ENCODE peak calls at places on chromosomes 1 and 21, in six cellular contexts. One of them, this sample, is unnamed.

GRCh38 chr1:175077356-175078030 is 9.9 kb downstream of the TNN start:
- DNase-seq in NCI-H69: no peak
- DNase-seq in GM23248: no peak
- DNase-seq in stimulated activated CD4-positive, alpha-beta T cell treated with anti-CD3 and anti-CD28 coated beads, Interleukin-12 subunit alpha, Interleukin-12 subunit beta, amount 100 ng/mL, for 4 hours: no peak
- DNase-seq in memory B cell: no peak
- DNase-seq in fibroblast of pulmonary artery: no peak
- DNase-seq in this sample: no peak

GRCh38 chr1:24694380-24694843 is 50.8 kb upstream of the CLIC4 start:
- DNase-seq in fibroblast of pulmonary artery: peak
- DNase-seq in GM23248: peak
- DNase-seq in NCI-H69: peak
- DNase-seq in memory B cell: no peak
- DNase-seq in stimulated activated CD4-positive, alpha-beta T cell treated with anti-CD3 and anti-CD28 coated beads, Interleukin-12 subunit alpha, Interleukin-12 subunit beta, amount 100 ng/mL, for 4 hours: no peak
- DNase-seq in this sample: no peak

GRCh38 chr1:28553229-28553930 is 495 bp downstream of the TRNAU1AP start:
- DNase-seq in stimulated activated CD4-positive, alpha-beta T cell treated with anti-CD3 and anti-CD28 coated beads, Interleukin-12 subunit alpha, Interleukin-12 subunit beta, amount 100 ng/mL, for 4 hours: no peak
- DNase-seq in GM23248: peak
- DNase-seq in memory B cell: no peak
- DNase-seq in fibroblast of pulmonary artery: peak
- DNase-seq in NCI-H69: peak
- DNase-seq in this sample: no peak

GRCh38 chr1:216812966-216813365 is 89.7 kb upstream of the ESRRG start:
- DNase-seq in GM23248: peak
- DNase-seq in fibroblast of pulmonary artery: peak
- DNase-seq in stimulated activated CD4-positive, alpha-beta T cell treated with anti-CD3 and anti-CD28 coated beads, Interleukin-12 subunit alpha, Interleukin-12 subunit beta, amount 100 ng/mL, for 4 hours: no peak
- DNase-seq in memory B cell: no peak
- DNase-seq in NCI-H69: peak
- DNase-seq in this sample: no peak

GRCh38 chr1:36391271-36391670 is 5.5 kb upstream of the STK40 start:
- DNase-seq in stimulated activated CD4-positive, alpha-beta T cell treated with anti-CD3 and anti-CD28 coated beads, Interleukin-12 subunit alpha, Interleukin-12 subunit beta, amount 100 ng/mL, for 4 hours: no peak
- DNase-seq in GM23248: no peak
- DNase-seq in NCI-H69: no peak
- DNase-seq in fibroblast of pulmonary artery: no peak
- DNase-seq in memory B cell: no peak
- DNase-seq in this sample: no peak

GRCh38 chr1:1135339-1136111 is 19.6 kb upstream of the C1orf159 start:
- DNase-seq in NCI-H69: peak
- DNase-seq in memory B cell: no peak
- DNase-seq in fibroblast of pulmonary artery: no peak
- DNase-seq in GM23248: no peak
- DNase-seq in stimulated activated CD4-positive, alpha-beta T cell treated with anti-CD3 and anti-CD28 coated beads, Interleukin-12 subunit alpha, Interleukin-12 subunit beta, amount 100 ng/mL, for 4 hours: no peak
- DNase-seq in this sample: no peak

GRCh38 chr21:45994738-45995685 is 13.4 kb downstream of the COL6A1 start:
- DNase-seq in fibroblast of pulmonary artery: no peak
- DNase-seq in GM23248: no peak
- DNase-seq in memory B cell: no peak
- DNase-seq in NCI-H69: no peak
- DNase-seq in stimulated activated CD4-positive, alpha-beta T cell treated with anti-CD3 and anti-CD28 coated beads, Interleukin-12 subunit alpha, Interleukin-12 subunit beta, amount 100 ng/mL, for 4 hours: no peak
- DNase-seq in this sample: no peak

GRCh38 chr1:208564466-208564865 is 320.3 kb upstream of the PLXNA2 start:
- DNase-seq in GM23248: no peak
- DNase-seq in stimulated activated CD4-positive, alpha-beta T cell treated with anti-CD3 and anti-CD28 coated beads, Interleukin-12 subunit alpha, Interleukin-12 subunit beta, amount 100 ng/mL, for 4 hours: no peak
- DNase-seq in memory B cell: no peak
- DNase-seq in fibroblast of pulmonary artery: no peak
- DNase-seq in NCI-H69: no peak
- DNase-seq in this sample: no peak

GRCh38 chr21:41967708-41968107 is 13.9 kb upstream of the C2CD2 start:
- DNase-seq in memory B cell: no peak
- DNase-seq in GM23248: no peak
- DNase-seq in fibroblast of pulmonary artery: no peak
- DNase-seq in NCI-H69: no peak
- DNase-seq in stimulated activated CD4-positive, alpha-beta T cell treated with anti-CD3 and anti-CD28 coated beads, Interleukin-12 subunit alpha, Interleukin-12 subunit beta, amount 100 ng/mL, for 4 hours: no peak
- DNase-seq in this sample: no peak

GRCh38 chr1:223515915-223516314 is 122.7 kb downstream of the CCDC185 start:
- DNase-seq in stimulated activated CD4-positive, alpha-beta T cell treated with anti-CD3 and anti-CD28 coated beads, Interleukin-12 subunit alpha, Interleukin-12 subunit beta, amount 100 ng/mL, for 4 hours: no peak
- DNase-seq in fibroblast of pulmonary artery: no peak
- DNase-seq in memory B cell: no peak
- DNase-seq in GM23248: no peak
- DNase-seq in NCI-H69: no peak
- DNase-seq in this sample: no peak

GRCh38 chr1:16458801-16459200 is 18.3 kb downstream of the NECAP2 start:
- DNase-seq in fibroblast of pulmonary artery: no peak
- DNase-seq in stimulated activated CD4-positive, alpha-beta T cell treated with anti-CD3 and anti-CD28 coated beads, Interleukin-12 subunit alpha, Interleukin-12 subunit beta, amount 100 ng/mL, for 4 hours: no peak
- DNase-seq in memory B cell: no peak
- DNase-seq in NCI-H69: no peak
- DNase-seq in GM23248: no peak
- DNase-seq in this sample: no peak

GRCh38 chr1:109259674-109260557 is 10.6 kb downstream of the CELSR2 start:
- DNase-seq in stimulated activated CD4-positive, alpha-beta T cell treated with anti-CD3 and anti-CD28 coated beads, Interleukin-12 subunit alpha, Interleukin-12 subunit beta, amount 100 ng/mL, for 4 hours: no peak
- DNase-seq in GM23248: no peak
- DNase-seq in fibroblast of pulmonary artery: no peak
- DNase-seq in NCI-H69: peak
- DNase-seq in memory B cell: no peak
- DNase-seq in this sample: no peak

GRCh38 chr1:236535656-236536293 is 12.0 kb downstream of the LGALS8 start:
- DNase-seq in NCI-H69: peak
- DNase-seq in GM23248: no peak
- DNase-seq in stimulated activated CD4-positive, alpha-beta T cell treated with anti-CD3 and anti-CD28 coated beads, Interleukin-12 subunit alpha, Interleukin-12 subunit beta, amount 100 ng/mL, for 4 hours: no peak
- DNase-seq in memory B cell: no peak
- DNase-seq in fibroblast of pulmonary artery: no peak
- DNase-seq in this sample: no peak

GRCh38 chr21:39386194-39386593 is 37.3 kb upstream of the HMGN1 start:
- DNase-seq in memory B cell: no peak
- DNase-seq in stimulated activated CD4-positive, alpha-beta T cell treated with anti-CD3 and anti-CD28 coated beads, Interleukin-12 subunit alpha, Interleukin-12 subunit beta, amount 100 ng/mL, for 4 hours: no peak
- DNase-seq in NCI-H69: peak
- DNase-seq in fibroblast of pulmonary artery: peak
- DNase-seq in GM23248: no peak
- DNase-seq in this sample: no peak

GRCh38 chr1:244271909-244272308 is 179.8 kb downstream of the ADSS2 start:
- DNase-seq in GM23248: no peak
- DNase-seq in NCI-H69: no peak
- DNase-seq in fibroblast of pulmonary artery: no peak
- DNase-seq in memory B cell: no peak
- DNase-seq in stimulated activated CD4-positive, alpha-beta T cell treated with anti-CD3 and anti-CD28 coated beads, Interleukin-12 subunit alpha, Interleukin-12 subunit beta, amount 100 ng/mL, for 4 hours: no peak
- DNase-seq in this sample: no peak

GRCh38 chr1:24910751-24911650 is 19.1 kb downstream of the RUNX3 start:
- DNase-seq in fibroblast of pulmonary artery: no peak
- DNase-seq in stimulated activated CD4-positive, alpha-beta T cell treated with anti-CD3 and anti-CD28 coated beads, Interleukin-12 subunit alpha, Interleukin-12 subunit beta, amount 100 ng/mL, for 4 hours: no peak
- DNase-seq in memory B cell: no peak
- DNase-seq in NCI-H69: no peak
- DNase-seq in GM23248: no peak
- DNase-seq in this sample: peak

GRCh38 chr1:36787312-36787711 is 247.0 kb downstream of the GRIK3 start:
- DNase-seq in NCI-H69: no peak
- DNase-seq in stimulated activated CD4-positive, alpha-beta T cell treated with anti-CD3 and anti-CD28 coated beads, Interleukin-12 subunit alpha, Interleukin-12 subunit beta, amount 100 ng/mL, for 4 hours: no peak
- DNase-seq in memory B cell: no peak
- DNase-seq in GM23248: no peak
- DNase-seq in fibroblast of pulmonary artery: no peak
- DNase-seq in this sample: no peak

GRCh38 chr1:216846339-216846738 is 123.1 kb upstream of the ESRRG start:
- DNase-seq in stimulated activated CD4-positive, alpha-beta T cell treated with anti-CD3 and anti-CD28 coated beads, Interleukin-12 subunit alpha, Interleukin-12 subunit beta, amount 100 ng/mL, for 4 hours: no peak
- DNase-seq in fibroblast of pulmonary artery: no peak
- DNase-seq in NCI-H69: no peak
- DNase-seq in GM23248: no peak
- DNase-seq in memory B cell: no peak
- DNase-seq in this sample: no peak

GRCh38 chr1:156815307-156815826 is 1.3 kb downstream of the SH2D2A start:
- DNase-seq in NCI-H69: peak
- DNase-seq in fibroblast of pulmonary artery: peak
- DNase-seq in stimulated activated CD4-positive, alpha-beta T cell treated with anti-CD3 and anti-CD28 coated beads, Interleukin-12 subunit alpha, Interleukin-12 subunit beta, amount 100 ng/mL, for 4 hours: no peak
- DNase-seq in memory B cell: no peak
- DNase-seq in GM23248: peak
- DNase-seq in this sample: no peak

GRCh38 chr1:17520041-17520440 is 19.5 kb upstream of the ARHGEF10L start:
- DNase-seq in memory B cell: no peak
- DNase-seq in GM23248: no peak
- DNase-seq in NCI-H69: no peak
- DNase-seq in stimulated activated CD4-positive, alpha-beta T cell treated with anti-CD3 and anti-CD28 coated beads, Interleukin-12 subunit alpha, Interleukin-12 subunit beta, amount 100 ng/mL, for 4 hours: no peak
- DNase-seq in fibroblast of pulmonary artery: no peak
- DNase-seq in this sample: no peak